ENCODE peak calls at places on chromosomes 4 and X, in six cellular contexts. One of them, this sample, is unnamed.

GRCh38 chr4:156615066-156615514 is 356.5 kb downstream of the PDGFC start:
- DNase-seq in heart left ventricle: no peak
- DNase-seq in fibroblast of lung: peak; percentile 80
- DNase-seq in spleen: no peak
- DNase-seq in IMR-90: peak; percentile 92
- DNase-seq in colonic mucosa: no peak
- DNase-seq in this sample: no peak

GRCh38 chr4:10347281-10347795 is 109.9 kb downstream of the ZNF518B start:
- DNase-seq in heart left ventricle: no peak
- DNase-seq in fibroblast of lung: no peak
- DNase-seq in spleen: no peak
- DNase-seq in IMR-90: no peak
- DNase-seq in colonic mucosa: no peak
- DNase-seq in this sample: no peak

GRCh38 chr4:124018383-124019317 is 622.1 kb downstream of the SPRY1 start:
- DNase-seq in heart left ventricle: peak; percentile 53
- DNase-seq in fibroblast of lung: peak; percentile 51
- DNase-seq in spleen: peak; percentile 70
- DNase-seq in IMR-90: peak; percentile 37
- DNase-seq in colonic mucosa: no peak
- DNase-seq in this sample: no peak

GRCh38 chrX:43349363-43349762 is 306.7 kb upstream of the MAOA start:
- DNase-seq in heart left ventricle: no peak
- DNase-seq in fibroblast of lung: peak; percentile 28
- DNase-seq in spleen: peak; percentile 22
- DNase-seq in IMR-90: peak; percentile 19
- DNase-seq in colonic mucosa: peak; percentile 56
- DNase-seq in this sample: no peak

GRCh38 chr4:86558799-86559198 is 35.3 kb upstream of the PTPN13 start:
- DNase-seq in heart left ventricle: no peak
- DNase-seq in fibroblast of lung: peak; percentile 70
- DNase-seq in spleen: no peak
- DNase-seq in IMR-90: peak; percentile 42
- DNase-seq in colonic mucosa: no peak
- DNase-seq in this sample: no peak

GRCh38 chrX:49155243-49155899 is 7.2 kb upstream of the MAGIX start:
- DNase-seq in heart left ventricle: no peak
- DNase-seq in fibroblast of lung: peak; percentile 72
- DNase-seq in spleen: no peak
- DNase-seq in IMR-90: peak; percentile 58
- DNase-seq in colonic mucosa: peak; percentile 81
- DNase-seq in this sample: no peak

GRCh38 chr4:109560687-109561452 is 824 bp downstream of the MCUB start:
- DNase-seq in heart left ventricle: peak; percentile 31
- DNase-seq in fibroblast of lung: peak; percentile 70
- DNase-seq in spleen: no peak
- DNase-seq in IMR-90: peak; percentile 81
- DNase-seq in colonic mucosa: peak; percentile 48
- DNase-seq in this sample: peak; percentile 45

GRCh38 chrX:38279188-38279587 is 48.1 kb downstream of the RPGR start:
- DNase-seq in heart left ventricle: no peak
- DNase-seq in fibroblast of lung: peak; percentile 9
- DNase-seq in spleen: no peak
- DNase-seq in IMR-90: no peak
- DNase-seq in colonic mucosa: no peak
- DNase-seq in this sample: no peak

DNA sequence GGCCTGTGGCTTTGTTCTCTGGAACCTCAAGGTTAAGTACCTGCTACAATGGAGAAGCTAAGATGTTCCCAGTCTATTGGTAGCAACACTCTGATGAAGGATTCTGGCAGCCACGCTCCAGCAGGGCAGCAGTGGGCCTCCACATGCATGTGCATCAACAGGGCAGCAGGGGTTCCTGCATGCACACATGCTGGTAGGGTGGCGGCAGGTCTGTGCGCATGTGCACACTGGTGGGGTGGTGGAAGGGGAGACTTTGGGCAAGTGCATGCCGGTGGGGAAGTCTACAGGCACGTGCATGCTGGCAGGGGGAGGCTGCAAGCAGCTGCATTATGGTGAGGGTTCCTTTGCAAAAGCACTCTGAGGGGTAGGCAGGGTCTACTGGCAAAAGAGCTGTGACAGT is 160.7 kb downstream of the NKX6-1 start:
- DNase-seq in heart left ventricle: no peak
- DNase-seq in fibroblast of lung: no peak
- DNase-seq in spleen: no peak
- DNase-seq in IMR-90: no peak
- DNase-seq in colonic mucosa: no peak
- DNase-seq in this sample: no peak
- H3K9me3 ChIP-seq in heart left ventricle: no peaks in the 10 kb centered on the region
- H3K9me3 ChIP-seq in fibroblast of lung: no peaks in the 10 kb centered on the region
- H3K9me3 ChIP-seq in spleen: peaks cover 26% of the 10 kb centered on the region
- H3K9me3 ChIP-seq in IMR-90: peaks cover 4% of the 10 kb centered on the region
- H3K9me3 ChIP-seq in colonic mucosa: no peaks in the 10 kb centered on the region
- H3K9me3 ChIP-seq in this sample: peaks cover 5% of the 10 kb centered on the region

GRCh38 chrX:150451953-150452352 is 88.8 kb downstream of the MAMLD1 start:
- DNase-seq in heart left ventricle: no peak
- DNase-seq in fibroblast of lung: no peak
- DNase-seq in spleen: no peak
- DNase-seq in IMR-90: no peak
- DNase-seq in colonic mucosa: no peak
- DNase-seq in this sample: no peak
- TF ChIP-seq CTCF in heart left ventricle: no peak
- TF ChIP-seq CTCF in fibroblast of lung: no peak
- TF ChIP-seq CTCF in spleen: no peak
- TF ChIP-seq CTCF in IMR-90: no peak
- TF ChIP-seq CTCF in colonic mucosa: no peak
- TF ChIP-seq CTCF in this sample: no peak

GRCh38 chrX:65702956-65703355 is 35.5 kb downstream of the MSN start:
- DNase-seq in heart left ventricle: no peak
- DNase-seq in fibroblast of lung: no peak
- DNase-seq in spleen: no peak
- DNase-seq in IMR-90: no peak
- DNase-seq in colonic mucosa: no peak
- DNase-seq in this sample: no peak

GRCh38 chrX:65706041-65706828 is 38.8 kb downstream of the MSN start:
- DNase-seq in heart left ventricle: peak; percentile 45
- DNase-seq in fibroblast of lung: peak; percentile 80
- DNase-seq in spleen: no peak
- DNase-seq in IMR-90: peak; percentile 85
- DNase-seq in colonic mucosa: no peak
- DNase-seq in this sample: peak; percentile 37

GRCh38 chrX:65707153-65707552 is 39.7 kb downstream of the MSN start:
- DNase-seq in heart left ventricle: no peak
- DNase-seq in fibroblast of lung: no peak
- DNase-seq in spleen: no peak
- DNase-seq in IMR-90: no peak
- DNase-seq in colonic mucosa: no peak
- DNase-seq in this sample: no peak

DNA sequence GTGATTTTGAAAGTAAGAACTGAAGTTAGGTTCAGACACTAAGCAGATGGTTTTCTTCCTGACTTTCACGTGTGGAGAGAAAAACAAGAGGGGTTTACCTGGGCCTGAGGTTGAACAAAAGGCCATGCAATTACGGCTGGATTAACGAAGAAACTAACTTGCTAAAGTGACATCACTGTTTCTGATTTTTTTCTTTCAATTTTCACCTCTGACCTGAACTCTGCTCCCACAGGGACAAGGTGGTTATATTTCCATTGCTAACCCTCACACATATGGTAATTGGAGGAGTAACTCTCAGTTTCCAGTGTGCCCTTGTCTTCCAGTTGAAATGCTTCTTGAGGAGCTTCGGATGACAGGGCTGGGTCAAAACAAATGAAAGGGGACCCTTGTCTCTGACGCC is 38.0 kb downstream of the MSN start:
- DNase-seq in heart left ventricle: no peak
- DNase-seq in fibroblast of lung: no peak
- DNase-seq in spleen: no peak
- DNase-seq in IMR-90: no peak
- DNase-seq in colonic mucosa: no peak
- DNase-seq in this sample: no peak
- H3K9me3 ChIP-seq in heart left ventricle: no peaks in the 10 kb centered on the region
- H3K9me3 ChIP-seq in fibroblast of lung: no peaks in the 10 kb centered on the region
- H3K9me3 ChIP-seq in spleen: no peaks in the 10 kb centered on the region
- H3K9me3 ChIP-seq in IMR-90: no peaks in the 10 kb centered on the region
- H3K9me3 ChIP-seq in colonic mucosa: no peaks in the 10 kb centered on the region
- H3K9me3 ChIP-seq in this sample: no peaks in the 10 kb centered on the region

DNA sequence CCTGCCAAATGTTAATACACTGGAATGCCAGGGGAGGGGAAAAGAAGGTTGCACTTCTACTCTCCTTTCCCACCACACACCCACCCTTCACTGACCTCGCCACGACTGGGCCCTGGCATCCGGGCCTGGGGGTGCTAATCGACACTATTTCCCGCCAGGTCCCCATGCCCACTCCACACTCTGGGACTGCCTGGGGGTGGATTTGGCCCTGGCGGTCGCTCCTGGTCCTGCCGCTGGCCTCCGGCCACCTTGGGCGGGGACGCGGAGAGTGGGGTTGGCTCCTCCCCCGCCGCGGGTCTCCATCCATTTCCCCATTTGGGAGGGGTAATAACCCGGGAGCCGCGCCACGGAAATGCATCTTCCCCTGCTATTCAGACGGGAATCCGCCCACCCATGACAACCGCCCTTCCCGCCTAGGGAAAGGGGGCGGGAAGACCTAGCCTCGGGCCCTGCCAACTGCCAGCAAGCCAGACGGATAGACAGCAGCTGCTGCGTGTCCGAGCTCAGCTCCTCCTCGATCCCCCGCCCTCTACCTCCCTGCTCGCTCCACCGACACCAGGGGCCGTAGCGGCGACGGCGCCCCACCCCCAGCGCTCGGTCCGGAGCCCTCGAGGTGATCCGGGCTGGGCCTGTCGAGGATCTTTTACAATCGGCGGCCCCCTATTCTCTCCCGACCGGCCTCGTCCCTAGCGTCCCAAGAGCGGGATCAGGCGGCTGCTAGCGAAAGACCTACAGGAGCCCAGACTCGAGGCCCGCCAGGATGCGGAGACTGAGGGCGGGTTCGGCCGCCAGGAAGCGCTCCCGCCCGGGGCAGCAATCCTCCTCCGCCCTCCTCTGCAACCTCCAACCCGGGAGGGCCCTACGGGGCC is 78.0 kb downstream of the RLIM start:
- DNase-seq in heart left ventricle: peak; percentile 88
- DNase-seq in fibroblast of lung: peak; percentile 89
- DNase-seq in spleen: peak; percentile 88
- DNase-seq in IMR-90: peak; percentile 83
- DNase-seq in colonic mucosa: peak; percentile 77
- DNase-seq in this sample: no peak
- TF ChIP-seq CTCF in heart left ventricle: peak; percentile 22
- TF ChIP-seq CTCF in fibroblast of lung: peak; percentile 32
- TF ChIP-seq CTCF in spleen: no peak
- TF ChIP-seq CTCF in IMR-90: peak; percentile 37
- TF ChIP-seq CTCF in colonic mucosa: peak; percentile 24
- TF ChIP-seq CTCF in this sample: no peak

GRCh38 chrX:144275826-144276225 is 392.0 kb downstream of the UBE2NL start:
- DNase-seq in heart left ventricle: no peak
- DNase-seq in fibroblast of lung: no peak
- DNase-seq in spleen: no peak
- DNase-seq in IMR-90: no peak
- DNase-seq in colonic mucosa: no peak
- DNase-seq in this sample: no peak

DNA sequence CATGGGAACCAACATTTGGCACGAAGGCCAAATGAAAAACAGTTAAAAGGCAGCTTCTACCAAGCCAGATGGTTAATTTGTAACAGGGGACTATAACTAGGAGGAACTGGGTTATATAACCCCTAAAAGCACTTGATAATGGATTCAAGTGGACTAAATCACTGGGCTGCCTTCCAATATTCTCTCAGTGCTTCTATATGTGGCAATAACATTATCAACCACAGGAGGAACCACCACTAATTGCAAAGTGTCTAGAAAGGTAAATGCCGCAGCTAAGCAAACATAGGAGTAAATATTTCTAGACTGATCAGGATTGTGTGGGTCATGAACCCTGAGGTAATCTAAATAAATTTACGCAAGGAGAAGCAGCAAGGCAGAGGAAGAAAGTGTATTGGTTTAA is 391.5 kb downstream of the UBE2NL start:
- DNase-seq in heart left ventricle: no peak
- DNase-seq in fibroblast of lung: no peak
- DNase-seq in spleen: no peak
- DNase-seq in IMR-90: no peak
- DNase-seq in colonic mucosa: no peak
- DNase-seq in this sample: no peak
- H3K9me3 ChIP-seq in heart left ventricle: no peaks in the 10 kb centered on the region
- H3K9me3 ChIP-seq in fibroblast of lung: no peaks in the 10 kb centered on the region
- H3K9me3 ChIP-seq in spleen: no peaks in the 10 kb centered on the region
- H3K9me3 ChIP-seq in IMR-90: peaks cover 3% of the 10 kb centered on the region
- H3K9me3 ChIP-seq in colonic mucosa: no peaks in the 10 kb centered on the region
- H3K9me3 ChIP-seq in this sample: no peaks in the 10 kb centered on the region

GRCh38 chrX:99301990-99302389 is 1108.1 kb downstream of the PCDH19 start:
- DNase-seq in heart left ventricle: no peak
- DNase-seq in fibroblast of lung: no peak
- DNase-seq in spleen: no peak
- DNase-seq in IMR-90: no peak
- DNase-seq in colonic mucosa: no peak
- DNase-seq in this sample: no peak
- TF ChIP-seq CTCF in heart left ventricle: no peak
- TF ChIP-seq CTCF in fibroblast of lung: no peak
- TF ChIP-seq CTCF in spleen: no peak
- TF ChIP-seq CTCF in IMR-90: no peak
- TF ChIP-seq CTCF in colonic mucosa: no peak
- TF ChIP-seq CTCF in this sample: no peak

DNA sequence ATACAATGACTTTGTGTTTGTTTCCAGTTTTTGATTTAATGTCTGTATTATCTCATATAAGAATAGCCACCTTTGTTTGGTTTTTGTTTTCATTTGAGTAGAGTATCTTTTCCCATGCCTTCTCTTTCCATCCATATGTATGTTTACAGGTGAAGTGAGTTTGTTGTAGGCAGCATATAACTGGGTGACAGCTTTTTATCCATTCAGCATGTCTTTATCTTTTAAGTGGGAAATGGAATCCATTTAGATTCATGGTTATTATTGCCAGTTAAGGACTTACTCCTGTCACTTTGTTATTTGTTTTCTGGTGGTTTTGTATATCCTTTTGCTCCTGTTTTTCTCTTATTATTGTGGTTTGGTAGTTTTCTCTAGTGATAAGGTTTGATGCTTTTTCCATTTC is 34.3 kb downstream of the SCLT1 start:
- DNase-seq in heart left ventricle: no peak
- DNase-seq in fibroblast of lung: no peak
- DNase-seq in spleen: no peak
- DNase-seq in IMR-90: no peak
- DNase-seq in colonic mucosa: no peak
- DNase-seq in this sample: no peak
- H3K9me3 ChIP-seq in heart left ventricle: no peaks in the 10 kb centered on the region
- H3K9me3 ChIP-seq in fibroblast of lung: no peaks in the 10 kb centered on the region
- H3K9me3 ChIP-seq in spleen: peaks cover 100% of the 10 kb centered on the region
- H3K9me3 ChIP-seq in IMR-90: peaks cover 39% of the 10 kb centered on the region
- H3K9me3 ChIP-seq in colonic mucosa: peaks cover 6% of the 10 kb centered on the region
- H3K9me3 ChIP-seq in this sample: peaks cover 82% of the 10 kb centered on the region